ENCODE peak calls at places on chromosomes 16 and 17, in eight cellular contexts. Y, E, T, Q, U, Z, G and M are unnamed samples.

GRCh38 chr16:67708368-67708771 is 10.7 kb downstream of the GFOD2 start:
- DNase-seq in Y (no peak), E (no peak), T (no peak), Q (no peak), U (no peak), Z (no peak), G (no peak), M (no peak)

GRCh38 chr17:67216544-67217320 is 28.3 kb downstream of the HELZ start:
- DNase-seq in Y (no peak), E (no peak), T (no peak), Q (no peak), U (no peak), Z (no peak), G (no peak), M (no peak)

GRCh38 chr16:321532-321931 is 31.0 kb downstream of the AXIN1 start:
- DNase-seq in Y (no peak), E (no peak), T (no peak), Q (no peak), U (no peak), Z (no peak), G (no peak), M (no peak)

GRCh38 chr16:86862596-86862995 is 284.2 kb downstream of the FOXL1 start:
- DNase-seq in Y (no peak), E (no peak), T (peak; percentile 20), Q (peak; percentile 41), U (no peak), Z (no peak), G (no peak), M (no peak)

GRCh38 chr17:81396278-81396721 is 1.0 kb downstream of the BAHCC1 start:
- DNase-seq in Y (no peak), E (peak; percentile 49), T (no peak), Q (no peak), U (no peak), Z (no peak), G (peak; percentile 60), M (no peak)

GRCh38 chr16:648071-648785 is 937 bp upstream of the WDR90 start:
- DNase-seq in Y (no peak), E (no peak), T (no peak), Q (no peak), U (peak; percentile 88), Z (no peak), G (peak; percentile 79), M (no peak)

GRCh38 chr17:65472602-65473001 is 88.8 kb downstream of the AXIN2 start:
- DNase-seq in Y (no peak), E (no peak), T (no peak), Q (peak; percentile 38), U (peak; percentile 18), Z (no peak), G (no peak), M (no peak)

GRCh38 chr17:28737770-28738679 is 5.8 kb upstream of the TRAF4 start:
- DNase-seq in Y (peak; percentile 91), E (no peak), T (no peak), Q (peak; percentile 23), U (no peak), Z (no peak), G (no peak), M (no peak)

GRCh38 chr17:4032738-4033137 is 68.5 kb upstream of the ATP2A3 start:
- DNase-seq in Y (no peak), E (no peak), T (no peak), Q (no peak), U (no peak), Z (no peak), G (no peak), M (no peak)

GRCh38 chr17:17971431-17972125 is 622 bp downstream of the TOM1L2 start:
- DNase-seq in Y (no peak), E (no peak), T (no peak), Q (peak; percentile 58), U (peak; percentile 46), Z (peak; percentile 25), G (no peak), M (no peak)

GRCh38 chr16:50613281-50613991 is 65.2 kb downstream of the NKD1 start:
- DNase-seq in Y (no peak), E (no peak), T (no peak), Q (no peak), U (no peak), Z (no peak), G (no peak), M (no peak)

GRCh38 chr17:33602981-33603380 is 309.9 kb upstream of the ASIC2 start:
- DNase-seq in Y (no peak), E (peak; percentile 37), T (no peak), Q (no peak), U (no peak), Z (no peak), G (peak; percentile 12), M (no peak)

GRCh38 chr16:49486350-49486749 is 112.7 kb downstream of the C16orf78 start:
- DNase-seq in Y (no peak), E (no peak), T (no peak), Q (no peak), U (no peak), Z (no peak), G (no peak), M (no peak)

GRCh38 chr17:76791053-76791980 is 53.4 kb downstream of the MFSD11 start:
- DNase-seq in Y (no peak), E (no peak), T (peak; percentile 32), Q (no peak), U (peak; percentile 41), Z (peak; percentile 41), G (peak; percentile 50), M (no peak)

GRCh38 chr17:38868095-38868967 is 1.5 kb upstream of the LASP1 start:
- DNase-seq in Y (no peak), E (peak; percentile 60), T (peak; percentile 54), Q (peak; percentile 69), U (peak; percentile 56), Z (peak; percentile 59), G (no peak), M (no peak)

GRCh38 chr17:82346342-82347300 is 12.4 kb upstream of the TEX19 start:
- DNase-seq in Y (no peak), E (no peak), T (no peak), Q (no peak), U (no peak), Z (no peak), G (no peak), M (no peak)

GRCh38 chr17:16419929-16420271 is 4.5 kb downstream of the TRPV2 start:
- DNase-seq in Y (no peak), E (no peak), T (peak; percentile 79), Q (no peak), U (no peak), Z (no peak), G (no peak), M (no peak)

GRCh38 chr16:12329246-12329995 is 352.9 kb downstream of the SNX29 start:
- DNase-seq in Y (no peak), E (no peak), T (no peak), Q (no peak), U (no peak), Z (no peak), G (no peak), M (no peak)

GRCh38 chr17:2406903-2407790 is 6.3 kb upstream of the MNT start:
- DNase-seq in Y (peak; percentile 18), E (peak; percentile 23), T (peak; percentile 95), Q (peak; percentile 81), U (peak; percentile 67), Z (peak; percentile 75), G (no peak), M (no peak)

GRCh38 chr17:77503293-77503655 is 362.5 kb downstream of the SEC14L1 start:
- DNase-seq in Y (no peak), E (no peak), T (no peak), Q (peak; percentile 23), U (no peak), Z (no peak), G (no peak), M (no peak)

DNA sequence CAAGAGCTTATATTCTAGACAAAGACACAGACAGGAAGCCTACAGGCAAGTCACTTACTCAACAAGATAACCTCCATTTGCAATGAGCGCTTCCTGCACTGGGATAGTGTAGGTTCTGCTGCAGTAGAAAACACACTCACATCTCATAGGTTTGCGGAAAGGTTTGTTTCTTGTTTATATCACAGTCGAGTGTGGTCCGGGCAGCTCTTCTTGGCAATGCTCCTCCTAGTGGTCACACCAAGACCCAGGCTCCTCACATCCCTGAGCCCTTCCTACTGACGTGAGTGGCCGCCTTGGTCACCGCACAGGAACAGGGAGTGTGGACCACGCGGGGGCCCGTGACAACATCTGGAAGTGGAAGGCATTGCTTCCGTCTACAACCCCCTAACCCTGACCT is 48.0 kb upstream of the RBFOX3 start:
- DNase-seq in Y (no peak), E (peak; percentile 55), T (peak; percentile 7), Q (no peak), U (peak; percentile 16), Z (peak; percentile 70), G (peak; percentile 43), M (peak; percentile 14)
- TF ChIP-seq CTCF in Y (no peak), E (peak; percentile 63), T (peak; percentile 68), Q (no peak), U (no peak), Z (peak; percentile 57), G (peak; percentile 77), M (peak; percentile 70)

DNA sequence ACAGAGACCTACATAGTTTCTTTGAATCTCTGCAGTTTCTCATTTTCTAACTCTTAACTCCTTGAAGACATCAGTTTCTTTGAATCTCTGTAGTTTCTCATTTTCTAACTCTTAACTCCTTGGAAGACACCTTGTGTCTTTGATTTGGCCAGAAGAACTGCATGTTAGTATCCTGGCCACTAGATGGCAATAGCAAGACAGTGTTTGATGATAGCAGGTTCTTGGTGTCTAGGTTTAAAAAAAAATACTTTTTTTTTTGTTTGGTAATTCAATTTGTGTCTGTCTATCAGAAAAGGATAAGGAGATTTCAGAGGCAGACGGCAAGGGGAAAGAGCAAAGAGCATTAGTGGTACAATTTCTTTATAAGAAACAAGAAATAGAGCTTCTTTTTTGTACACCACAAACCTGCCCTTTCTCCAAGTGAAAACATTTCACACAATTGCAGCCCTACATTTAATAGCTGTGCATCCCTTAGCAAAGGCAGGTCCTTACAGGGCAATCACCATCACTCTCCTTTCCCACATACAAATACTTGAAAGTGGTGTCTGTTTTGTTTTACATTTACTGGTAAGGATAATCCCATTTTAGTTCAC is 1324.9 kb upstream of the CDH8 start:
- DNase-seq in Y (no peak), E (peak; percentile 12), T (peak; percentile 57), Q (no peak), U (peak; percentile 20), Z (peak; percentile 14), G (peak; percentile 16), M (no peak)
- TF ChIP-seq CTCF in Y (peak; percentile 65), E (peak; percentile 74), T (peak; percentile 78), Q (peak; percentile 62), U (peak; percentile 63), Z (peak; percentile 67), G (peak; percentile 92), M (peak; percentile 86)

GRCh38 chr17:47717261-47717697 is 15.8 kb upstream of the TBX21 start:
- DNase-seq in Y (no peak), E (no peak), T (no peak), Q (no peak), U (no peak), Z (no peak), G (no peak), M (no peak)
- TF ChIP-seq CTCF in Y (no peak), E (peak; percentile 31), T (peak; percentile 66), Q (peak; percentile 15), U (peak; percentile 21), Z (peak; percentile 27), G (peak; percentile 51), M (peak; percentile 28)

GRCh38 chr17:75587718-75588545 is at the start of gene MYO15B:
- DNase-seq in Y (peak; percentile 80), E (peak; percentile 75), T (no peak), Q (peak; percentile 68), U (peak; percentile 49), Z (no peak), G (no peak), M (peak; percentile 71)
- TF ChIP-seq CTCF in Y (no peak), E (peak; percentile 40), T (peak; percentile 46), Q (peak; percentile 34), U (peak; percentile 25), Z (no peak), G (no peak), M (peak; percentile 62)

GRCh38 chr17:5506307-5506706 is 19.9 kb downstream of the MIS12 start:
- DNase-seq in Y (no peak), E (no peak), T (no peak), Q (no peak), U (no peak), Z (no peak), G (no peak), M (no peak)
- TF ChIP-seq CTCF in Y (no peak), E (no peak), T (no peak), Q (no peak), U (no peak), Z (no peak), G (no peak), M (no peak)